ENCODE peak calls at places on chromosomes 2 and 18, in seven cellular contexts. P, G, I, E, U, X and W are unnamed samples.
A peak's percentile ranks its signal among the peaks of the same experiment; 100 is the strongest.

GRCh38 chr2:69164379-69164778 is 151.4 kb downstream of the ANTXR1 start:
- DNase-seq in P (no peak), G (peak; percentile 93), I (no peak), E (no peak), U (no peak), X (no peak), W (no peak)

GRCh38 chr2:10654069-10654468 is 35.7 kb downstream of the NOL10 start:
- DNase-seq in P (no peak), G (peak; percentile 37), I (no peak), E (no peak), U (peak; percentile 76), X (no peak), W (no peak)

GRCh38 chr2:127650785-127651380 is 4.9 kb downstream of the GPR17 start:
- DNase-seq in P (no peak), G (no peak), I (no peak), E (no peak), U (no peak), X (no peak), W (no peak)

GRCh38 chr2:171813729-171814128 is 80.3 kb downstream of the SLC25A12 start:
- DNase-seq in P (no peak), G (no peak), I (no peak), E (no peak), U (no peak), X (no peak), W (no peak)

GRCh38 chr2:18703555-18703954 is 114.2 kb upstream of the NT5C1B start:
- DNase-seq in P (no peak), G (no peak), I (no peak), E (no peak), U (no peak), X (no peak), W (no peak)

GRCh38 chr18:79425573-79425895 is 29.8 kb downstream of the NFATC1 start:
- DNase-seq in P (no peak), G (no peak), I (no peak), E (no peak), U (no peak), X (no peak), W (no peak)

GRCh38 chr18:50902797-50903196 is 23.9 kb downstream of the ME2 start:
- DNase-seq in P (no peak), G (no peak), I (no peak), E (no peak), U (no peak), X (peak; percentile 70), W (no peak)

GRCh38 chr18:29096380-29096779 is 919.5 kb upstream of the CDH2 start:
- DNase-seq in P (no peak), G (no peak), I (no peak), E (no peak), U (no peak), X (no peak), W (no peak)

GRCh38 chr2:238137885-238138284 is 583 bp upstream of the KLHL30 start:
- DNase-seq in P (no peak), G (no peak), I (no peak), E (no peak), U (no peak), X (no peak), W (no peak)

GRCh38 chr2:238139141-238139840 is 823 bp downstream of the KLHL30 start:
- DNase-seq in P (no peak), G (no peak), I (peak; percentile 86), E (peak; percentile 63), U (no peak), X (no peak), W (no peak)

GRCh38 chr2:238138331-238139102 is at the start of gene KLHL30:
- DNase-seq in P (no peak), G (no peak), I (no peak), E (peak; percentile 50), U (no peak), X (no peak), W (no peak)

GRCh38 chr2:238135601-238136150 is 2.8 kb upstream of the KLHL30 start:
- DNase-seq in P (no peak), G (no peak), I (no peak), E (no peak), U (no peak), X (no peak), W (no peak)

DNA sequence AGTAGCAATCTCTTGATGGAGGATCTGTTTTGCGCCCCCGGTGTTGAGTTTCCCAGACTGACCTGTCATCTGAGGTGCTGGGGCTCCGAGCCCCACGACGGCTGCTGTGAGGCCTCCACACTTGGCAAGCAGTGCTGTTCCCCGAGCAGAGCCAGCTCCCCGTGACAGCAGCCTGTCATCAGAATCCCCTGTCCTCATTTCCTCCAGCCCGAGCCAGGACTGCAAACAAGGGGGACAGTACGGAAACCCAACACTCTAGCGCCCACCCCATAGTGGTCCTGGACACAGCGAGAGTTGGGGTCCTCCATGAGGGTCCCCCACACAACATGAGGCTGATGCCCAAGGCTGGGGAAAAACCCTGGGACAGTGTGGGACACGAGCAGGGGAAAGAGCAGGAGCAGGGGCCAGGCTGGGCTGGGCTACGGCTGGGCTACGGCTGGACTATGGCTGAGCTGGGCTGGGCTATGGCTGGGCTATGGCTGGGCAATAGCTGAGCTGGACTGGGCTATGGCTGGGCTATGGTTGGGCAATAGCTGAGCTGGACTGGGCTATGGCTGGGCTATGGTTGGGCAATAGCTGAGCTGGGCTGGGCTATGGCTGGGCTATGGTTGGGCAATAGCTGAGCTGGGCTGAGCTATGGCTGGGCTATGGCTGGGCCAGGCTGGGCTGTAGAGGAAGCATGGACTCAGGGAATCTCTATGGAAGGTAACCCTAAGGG is 1.5 kb upstream of the KLHL30 start:
- DNase-seq in P (peak; percentile 56), G (peak; percentile 77), I (no peak), E (no peak), U (no peak), X (peak; percentile 41), W (no peak)
- TF ChIP-seq RAD21 in P (no peak), G (no peak), I (no peak), E (no peak), U (no peak), X (peak; percentile 7), W (no peak)

GRCh38 chr18:3265564-3266033 is 3.7 kb downstream of the MYL12B start:
- DNase-seq in P (no peak), G (peak; percentile 75), I (no peak), E (peak; percentile 59), U (no peak), X (peak; percentile 52), W (no peak)

GRCh38 chr18:3261035-3261392 is 919 bp upstream of the MYL12B start:
- DNase-seq in P (no peak), G (no peak), I (no peak), E (no peak), U (no peak), X (no peak), W (no peak)

GRCh38 chr18:3261393-3262233 is at the start of gene MYL12B:
- DNase-seq in P (peak; percentile 82), G (peak; percentile 68), I (peak; percentile 89), E (peak; percentile 92), U (peak; percentile 62), X (peak; percentile 72), W (no peak)

GRCh38 chr18:3264362-3264761 is 2.4 kb downstream of the MYL12B start:
- DNase-seq in P (peak; percentile 30), G (peak; percentile 42), I (no peak), E (peak; percentile 64), U (no peak), X (peak; percentile 71), W (no peak)

DNA sequence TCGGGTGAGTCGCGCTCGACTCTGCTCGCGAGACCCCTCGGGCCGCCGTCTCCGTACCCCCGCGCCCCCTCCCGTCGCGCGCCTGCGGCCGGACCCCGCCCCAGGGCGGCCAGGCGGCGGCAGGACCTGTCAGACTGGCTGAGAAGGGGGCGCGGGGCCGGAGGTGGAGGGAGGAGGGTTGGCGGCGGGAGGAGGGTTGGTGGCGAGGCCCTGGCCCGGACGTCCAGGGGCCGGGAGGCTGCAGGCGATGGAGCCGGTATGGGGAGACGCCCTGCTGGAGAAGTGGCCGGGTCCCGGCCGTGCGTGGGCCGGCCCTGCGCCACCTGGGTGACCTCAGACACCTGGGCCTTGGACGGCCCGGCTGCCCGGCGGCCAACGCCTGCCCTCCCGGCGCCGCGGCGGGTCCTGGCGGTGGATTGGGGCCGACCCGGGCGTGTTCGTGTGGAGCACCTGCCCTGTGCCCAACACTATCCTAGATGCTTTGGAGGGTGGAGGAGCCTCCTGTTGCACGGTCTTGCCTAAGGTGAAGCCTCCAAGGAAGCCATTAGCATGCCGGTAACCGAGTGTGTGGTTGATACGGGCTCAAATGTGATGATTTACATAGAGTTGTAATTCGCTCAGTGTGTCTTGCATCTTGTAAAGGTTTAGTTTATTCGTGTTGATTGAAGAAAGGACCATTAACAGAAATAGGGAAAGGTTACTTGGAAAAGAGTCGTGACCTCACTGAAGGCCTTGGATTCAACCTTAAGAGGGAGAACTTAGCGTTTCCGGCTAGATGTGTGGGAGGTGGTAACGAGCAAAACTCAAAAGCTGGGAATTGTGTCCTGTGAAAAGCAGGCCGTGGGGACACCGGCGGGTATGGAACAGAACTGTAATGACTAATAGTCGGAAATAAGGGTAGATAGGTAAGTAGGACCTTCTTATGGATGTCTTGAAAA is 570 bp downstream of the MYL12B start:
- DNase-seq in P (peak; percentile 42), G (no peak), I (peak; percentile 53), E (peak; percentile 60), U (no peak), X (no peak), W (no peak)
- TF ChIP-seq CEBPB in P (no peak), G (no peak), I (no peak), E (no peak), U (no peak), X (no peak), W (no peak)

GRCh38 chr2:100248044-100248330 is 74.3 kb downstream of the LONRF2 start:
- DNase-seq in P (no peak), G (no peak), I (no peak), E (no peak), U (no peak), X (no peak), W (no peak)

GRCh38 chr2:100244881-100245605 is 77.3 kb downstream of the LONRF2 start:
- DNase-seq in P (no peak), G (peak; percentile 74), I (no peak), E (no peak), U (no peak), X (no peak), W (no peak)

GRCh38 chr2:100245681-100246080 is 76.6 kb downstream of the LONRF2 start:
- DNase-seq in P (no peak), G (no peak), I (no peak), E (no peak), U (no peak), X (no peak), W (no peak)

GRCh38 chr2:100247256-100248043 is 74.9 kb downstream of the LONRF2 start:
- DNase-seq in P (no peak), G (no peak), I (no peak), E (no peak), U (no peak), X (no peak), W (peak; percentile 51)

DNA sequence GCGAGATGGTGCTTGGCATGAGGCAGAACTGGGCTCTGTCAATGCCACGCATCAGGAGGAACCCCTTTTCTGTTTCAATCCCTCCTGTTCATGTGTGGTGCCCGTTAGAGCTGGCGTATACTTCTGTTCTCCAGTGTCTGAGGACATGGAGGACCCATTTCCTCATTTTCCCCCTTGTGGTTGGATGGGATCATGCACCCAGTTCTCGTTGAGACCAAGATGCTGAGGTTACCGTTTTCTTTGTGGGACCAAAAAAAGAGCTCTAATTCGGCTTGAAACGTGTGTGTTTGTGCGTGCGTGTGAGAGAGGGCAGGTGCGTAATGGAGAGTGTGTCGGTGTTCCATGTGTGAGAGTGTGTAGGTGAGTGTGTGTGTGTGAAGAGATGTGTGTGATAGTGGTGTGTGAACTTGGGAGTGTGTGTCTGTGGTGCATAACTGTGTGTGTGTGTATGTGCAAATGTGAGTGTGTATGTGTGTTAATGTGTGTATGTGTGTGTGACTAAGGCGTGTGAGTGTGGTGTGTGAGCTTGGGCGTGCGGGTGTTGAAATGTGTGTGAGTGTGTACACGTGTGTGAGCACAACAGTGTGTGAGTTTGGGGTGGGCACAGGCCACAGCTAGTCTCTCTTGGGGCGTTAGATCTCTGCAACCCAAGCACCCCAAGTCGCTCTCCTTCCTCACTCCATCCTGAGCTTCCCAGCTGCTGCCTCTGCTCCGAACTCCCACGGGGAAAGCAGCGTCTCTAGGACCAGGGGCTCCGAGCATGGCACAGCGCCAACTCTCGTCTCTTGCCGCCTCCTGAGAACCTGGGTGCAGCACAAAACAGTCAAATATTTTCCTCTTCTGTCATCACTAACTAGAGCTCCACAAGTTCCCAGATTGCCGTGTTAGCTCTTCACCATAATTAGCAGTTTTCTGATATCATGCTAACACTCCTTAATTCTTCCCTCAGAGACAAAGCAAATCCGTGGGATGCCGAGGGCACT is 75.8 kb downstream of the LONRF2 start:
- DNase-seq in P (peak; percentile 50), G (no peak), I (no peak), E (peak; percentile 48), U (peak; percentile 13), X (peak; percentile 27), W (no peak)
- TF ChIP-seq RAD21 in P (peak; percentile 4), G (peak; percentile 18), I (peak; percentile 56), E (no peak), U (no peak), X (no peak), W (peak; percentile 9)

DNA sequence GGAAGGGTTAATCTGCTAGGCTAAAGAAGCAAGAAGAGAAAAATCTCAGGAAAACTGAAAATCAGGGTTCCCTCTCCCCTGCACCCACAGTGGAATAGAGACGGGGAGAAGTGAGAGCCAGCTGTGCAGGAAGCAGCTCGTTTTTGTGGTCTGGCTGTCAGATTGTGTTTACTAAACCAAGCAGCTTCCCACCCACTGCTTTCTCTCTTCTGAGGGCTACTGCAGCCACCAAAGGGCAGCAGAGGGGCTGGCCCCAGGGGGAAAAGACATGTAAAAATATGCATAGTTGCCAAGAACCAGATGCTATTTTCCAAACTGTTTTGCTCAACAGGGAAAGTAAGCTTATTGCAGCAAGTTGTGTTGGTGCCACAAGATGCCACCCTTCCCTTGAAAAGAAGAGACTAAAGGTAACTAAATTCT is 72.6 kb upstream of the THUMPD2 start:
- DNase-seq in P (no peak), G (peak; percentile 63), I (no peak), E (no peak), U (no peak), X (no peak), W (no peak)
- TF ChIP-seq CEBPB in P (no peak), G (no peak), I (no peak), E (no peak), U (no peak), X (no peak), W (no peak)